ENCODE peak calls at places on chromosomes 1 and 21, in four cellular contexts. D is A549, R is K562, G is GM12878. I is an unnamed sample.

GRCh38 chr1:205505076-205505729 is 734 bp downstream of the CDK18 start:
- DNase-seq in D (peak; percentile 41), G (no peak), R (no peak), I (no peak)

GRCh38 chr1:81160696-81161095 is 640.0 kb upstream of the ADGRL2 start:
- DNase-seq in R (no peak), G (no peak), D (no peak), I (no peak)

GRCh38 chr1:172320723-172321122 is 99.8 kb upstream of the C1orf105 start:
- DNase-seq in R (no peak), G (no peak), D (no peak), I (no peak)

GRCh38 chr1:79568411-79568810 is 561.9 kb upstream of the ADGRL4 start:
- DNase-seq in D (no peak), G (no peak), R (no peak), I (no peak)

GRCh38 chr1:160522622-160523345 is at the start of gene SLAMF6:
- DNase-seq in G (peak; percentile 59), D (no peak), R (no peak), I (peak; percentile 24)

GRCh38 chr1:176206006-176206960 is 803 bp downstream of the COP1 start:
- DNase-seq in D (peak; percentile 25), G (no peak), R (no peak), I (peak; percentile 65)

GRCh38 chr1:66777846-66778245 is 23.2 kb downstream of the INSL5 start:
- DNase-seq in G (no peak), R (no peak), D (no peak), I (no peak)

GRCh38 chr1:2894381-2895041 is 93.0 kb upstream of the TTC34 start:
- DNase-seq in G (no peak), D (no peak), R (no peak), I (no peak)

GRCh38 chr1:62321438-62321837 is 2.2 kb upstream of the KANK4 start:
- DNase-seq in G (no peak), R (no peak), D (peak; percentile 55), I (peak; percentile 9)

GRCh38 chr1:167083066-167083682 is 7.0 kb downstream of the GPA33 start:
- DNase-seq in D (no peak), R (no peak), G (no peak), I (no peak)

GRCh38 chr1:53545663-53546408 is 86.6 kb downstream of the DMRTB1 start:
- DNase-seq in D (no peak), G (no peak), R (no peak), I (no peak)

GRCh38 chr21:34946385-34947121 is 102.5 kb downstream of the RUNX1 start:
- DNase-seq in R (no peak), D (no peak), G (no peak), I (peak; percentile 53)

GRCh38 chr1:193283026-193283425 is 96.6 kb upstream of the B3GALT2 start:
- DNase-seq in R (no peak), D (no peak), G (no peak), I (peak; percentile 9)

GRCh38 chr21:46634427-46634826 is 1.0 kb upstream of the PRMT2 start:
- DNase-seq in D (no peak), R (no peak), G (no peak), I (peak; percentile 17)

GRCh38 chr1:14366361-14367018 is 232.0 kb upstream of the KAZN start:
- DNase-seq in G (no peak), R (no peak), D (no peak), I (no peak)

GRCh38 chr21:46055863-46056281 is 42.0 kb upstream of the COL6A2 start:
- DNase-seq in R (no peak), G (no peak), D (no peak), I (no peak)

GRCh38 chr1:23470282-23471070 is 13.5 kb downstream of the ASAP3 start:
- DNase-seq in D (no peak), R (no peak), G (no peak), I (no peak)

GRCh38 chr1:9687876-9688582 is 36.5 kb downstream of the PIK3CD start:
- DNase-seq in R (peak; percentile 40), G (no peak), D (no peak), I (peak; percentile 49)

GRCh38 chr1:226738421-226738994 is 574 bp downstream of the ITPKB start:
- DNase-seq in G (no peak), R (no peak), D (no peak), I (peak; percentile 74)

GRCh38 chr1:25167269-25168192 is 64.8 kb downstream of the SYF2 start:
- DNase-seq in D (peak; percentile 8), G (no peak), R (no peak), I (no peak)

GRCh38 chr1:190328361-190328760 is 149.3 kb downstream of the BRINP3 start:
- DNase-seq in G (no peak), R (no peak), D (no peak), I (no peak)

GRCh38 chr1:28640766-28641165 is 2.1 kb downstream of the TAF12 start:
- DNase-seq in R (no peak), G (no peak), D (no peak), I (peak; percentile 49)

GRCh38 chr21:15826147-15826780 is 96.5 kb downstream of the USP25 start:
- DNase-seq in G (peak; percentile 11), R (peak; percentile 13), D (peak; percentile 21), I (peak; percentile 55)

GRCh38 chr1:44640178-44640865 is 34.0 kb downstream of the TMEM53 start:
- DNase-seq in G (no peak), D (no peak), R (no peak), I (no peak)

GRCh38 chr1:38123356-38123755 is 76.8 kb upstream of the POU3F1 start:
- DNase-seq in D (peak; percentile 21), R (no peak), G (no peak), I (no peak)

GRCh38 chr1:211323156-211324063 is 3.2 kb upstream of the TRAF5 start:
- DNase-seq in R (peak; percentile 42), G (no peak), D (peak; percentile 72), I (peak; percentile 79)

GRCh38 chr1:30748098-30748698 is 9.4 kb downstream of the LAPTM5 start:
- DNase-seq in G (no peak), D (no peak), R (peak; percentile 34), I (no peak)

GRCh38 chr1:18539171-18539570 is 58.4 kb downstream of the KLHDC7A start:
- DNase-seq in D (no peak), R (no peak), G (no peak), I (no peak)

GRCh38 chr1:42913426-42914091 is 45.1 kb downstream of the SLC2A1 start:
- DNase-seq in R (peak; percentile 67), D (peak; percentile 48), G (peak; percentile 64), I (peak; percentile 82)

GRCh38 chr21:39867198-39867650 is at the start of gene PCP4:
- DNase-seq in G (no peak), D (peak; percentile 13), R (peak; percentile 64), I (peak; percentile 47)

GRCh38 chr1:61183471-61184034 is 101.2 kb downstream of the NFIA start:
- DNase-seq in D (no peak), R (peak; percentile 48), G (no peak), I (no peak)

GRCh38 chr1:236066828-236067386 is 2.0 kb upstream of the NID1 start:
- DNase-seq in D (no peak), G (peak; percentile 85), R (no peak), I (peak; percentile 74)

GRCh38 chr1:65066766-65067490 is 81.1 kb upstream of the AK4 start:
- DNase-seq in R (peak; percentile 83), D (peak; percentile 43), G (no peak), I (peak; percentile 76)

GRCh38 chr1:182716740-182717720 is 32.6 kb upstream of the RGS8 start:
- DNase-seq in R (no peak), D (no peak), G (peak; percentile 16), I (no peak)

GRCh38 chr1:182715531-182715930 is 31.1 kb upstream of the RGS8 start:
- DNase-seq in G (no peak), R (no peak), D (no peak), I (no peak)

GRCh38 chr1:182713939-182714338 is 29.6 kb upstream of the RGS8 start:
- DNase-seq in R (no peak), G (no peak), D (no peak), I (peak; percentile 27)

GRCh38 chr1:182709855-182710254 is 25.5 kb upstream of the RGS8 start:
- DNase-seq in D (no peak), R (no peak), G (no peak), I (no peak)

DNA sequence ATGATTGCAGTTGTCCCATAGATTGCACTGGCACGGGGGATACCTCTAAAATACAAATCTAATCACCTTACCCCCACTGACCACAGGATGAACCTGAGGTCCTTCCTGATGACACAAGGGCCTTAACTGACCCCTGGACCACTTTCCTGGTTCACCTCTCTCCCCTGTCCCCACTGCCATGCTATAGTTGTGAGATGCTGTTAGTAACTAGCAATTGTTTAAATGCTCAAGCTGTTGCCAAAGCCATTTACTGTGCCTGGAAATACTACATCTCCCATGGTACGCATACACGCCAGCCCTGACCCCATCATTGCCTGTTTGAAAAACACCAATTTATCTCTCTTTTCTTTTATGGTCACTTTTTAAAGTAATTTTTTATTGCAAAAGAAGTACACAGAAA is 29.1 kb upstream of the RGS8 start:
- DNase-seq in D (no peak), R (no peak), G (no peak), I (no peak)
- TF ChIP-seq MYC in D (no peak), R (no peak), G (no peak), I (no peak)

GRCh38 chr1:76330993-76331603 is 256.6 kb downstream of the ST6GALNAC3 start:
- DNase-seq in D (peak; percentile 5), G (no peak), R (peak; percentile 50), I (peak; percentile 64)
- TF ChIP-seq MYC in D (no peak), G (no peak), R (no peak), I (no peak)

DNA sequence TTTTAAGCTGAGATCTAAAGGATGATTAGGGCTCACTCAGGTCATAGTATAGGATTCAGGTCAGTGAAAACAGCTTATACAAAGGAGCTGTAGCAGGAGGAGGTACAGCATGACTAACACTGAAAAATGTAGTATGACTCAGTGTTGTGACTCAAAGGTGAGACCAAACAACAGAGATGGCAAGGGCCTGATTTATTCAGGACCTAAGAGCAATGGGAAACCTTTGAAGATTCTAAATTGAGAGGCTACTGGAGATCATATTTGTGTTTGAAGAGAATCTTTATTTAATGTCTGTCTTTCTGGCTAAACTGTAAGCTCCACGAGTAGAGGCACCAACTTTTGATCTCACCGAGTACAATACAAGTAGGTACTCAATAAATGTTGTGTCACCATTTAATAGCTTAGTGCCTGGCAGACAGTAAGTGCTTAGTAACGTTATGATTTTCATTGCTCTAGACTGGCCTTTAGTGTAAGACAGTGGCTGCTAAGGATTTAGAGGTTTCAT is 43.5 kb downstream of the PRKAA2 start:
- DNase-seq in G (peak; percentile 1), R (no peak), D (peak; percentile 73), I (no peak)
- TF ChIP-seq MYC in G (no peak), R (no peak), D (no peak), I (no peak)

GRCh38 chr1:204336642-204337041 is 23.1 kb downstream of the PLEKHA6 start:
- DNase-seq in G (no peak), R (no peak), D (no peak), I (no peak)

GRCh38 chr1:204335533-204335932 is 24.2 kb downstream of the PLEKHA6 start:
- DNase-seq in R (no peak), G (no peak), D (no peak), I (no peak)

GRCh38 chr1:204337047-204337446 is 22.7 kb downstream of the PLEKHA6 start:
- DNase-seq in R (no peak), D (no peak), G (no peak), I (no peak)

GRCh38 chr1:204334455-204334854 is 25.3 kb downstream of the PLEKHA6 start:
- DNase-seq in D (no peak), G (no peak), R (no peak), I (no peak)

DNA sequence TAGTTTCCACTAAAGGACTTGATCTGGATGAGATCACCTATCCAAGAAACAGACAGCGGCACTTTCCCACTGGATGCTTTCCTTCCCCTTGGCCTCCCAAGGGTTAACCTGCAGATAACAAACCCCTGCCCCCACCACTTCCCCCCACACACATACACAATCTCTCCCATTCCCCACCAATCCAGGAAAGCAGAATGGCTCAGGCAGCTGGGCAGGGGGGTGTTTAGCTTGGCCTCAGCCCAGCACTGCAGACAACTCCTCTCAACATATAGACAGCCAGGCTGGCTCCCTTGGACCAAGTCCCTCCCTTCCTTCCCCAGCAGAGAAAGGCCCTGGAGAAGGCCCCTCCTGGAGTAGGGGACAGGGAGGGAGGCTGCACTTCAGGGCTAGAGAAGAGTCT is 24.6 kb downstream of the PLEKHA6 start:
- DNase-seq in G (no peak), D (no peak), R (no peak), I (no peak)
- TF ChIP-seq MYC in G (no peak), D (no peak), R (no peak), I (no peak)

I was measured in NB4.